ENCODE peak calls at places on chromosome 1, in ten cellular contexts. One of them, this sample, is unnamed.

GRCh38 chr1:21933397-21934248 is 3.5 kb downstream of the HSPG2 start:
- DNase-seq in mesendoderm: peak; percentile 81
- DNase-seq in K562: no peak
- DNase-seq in SJSA1: no peak
- DNase-seq in suprapubic skin: no peak
- DNase-seq in heart left ventricle: no peak
- DNase-seq in ascending aorta: no peak
- DNase-seq in psoas muscle: peak; percentile 83
- DNase-seq in HCT116: no peak
- DNase-seq in CD8-positive, alpha-beta memory T cell: no peak
- DNase-seq in this sample: peak; percentile 85

GRCh38 chr1:73033637-73034036 is 751.3 kb upstream of the NEGR1 start:
- DNase-seq in mesendoderm: peak; percentile 31
- DNase-seq in K562: no peak
- DNase-seq in SJSA1: no peak
- DNase-seq in suprapubic skin: no peak
- DNase-seq in heart left ventricle: no peak
- DNase-seq in ascending aorta: no peak
- DNase-seq in psoas muscle: no peak
- DNase-seq in HCT116: no peak
- DNase-seq in CD8-positive, alpha-beta memory T cell: no peak
- DNase-seq in this sample: no peak

GRCh38 chr1:115874929-115875328 is 34.0 kb upstream of the NHLH2 start:
- DNase-seq in mesendoderm: no peak
- DNase-seq in K562: no peak
- DNase-seq in SJSA1: no peak
- DNase-seq in suprapubic skin: no peak
- DNase-seq in heart left ventricle: no peak
- DNase-seq in ascending aorta: no peak
- DNase-seq in psoas muscle: no peak
- DNase-seq in HCT116: no peak
- DNase-seq in CD8-positive, alpha-beta memory T cell: no peak
- DNase-seq in this sample: no peak

GRCh38 chr1:19452221-19452663 is 33.1 kb downstream of the CAPZB start:
- DNase-seq in mesendoderm: no peak
- DNase-seq in K562: no peak
- DNase-seq in SJSA1: peak; percentile 67
- DNase-seq in suprapubic skin: peak; percentile 86
- DNase-seq in heart left ventricle: no peak
- DNase-seq in ascending aorta: peak; percentile 64
- DNase-seq in psoas muscle: peak; percentile 72
- DNase-seq in HCT116: no peak
- DNase-seq in CD8-positive, alpha-beta memory T cell: no peak
- DNase-seq in this sample: no peak

GRCh38 chr1:56821462-56821797 is 2.2 kb upstream of the FYB2 start:
- DNase-seq in mesendoderm: peak; percentile 90
- DNase-seq in K562: no peak
- DNase-seq in SJSA1: no peak
- DNase-seq in suprapubic skin: no peak
- DNase-seq in heart left ventricle: no peak
- DNase-seq in ascending aorta: no peak
- DNase-seq in psoas muscle: no peak
- DNase-seq in HCT116: no peak
- DNase-seq in CD8-positive, alpha-beta memory T cell: no peak
- DNase-seq in this sample: no peak

GRCh38 chr1:84427520-84428188 is 29.4 kb downstream of the DNASE2B start:
- DNase-seq in mesendoderm: no peak
- DNase-seq in K562: no peak
- DNase-seq in SJSA1: no peak
- DNase-seq in suprapubic skin: no peak
- DNase-seq in heart left ventricle: no peak
- DNase-seq in ascending aorta: no peak
- DNase-seq in psoas muscle: no peak
- DNase-seq in HCT116: peak; percentile 60
- DNase-seq in CD8-positive, alpha-beta memory T cell: no peak
- DNase-seq in this sample: no peak

GRCh38 chr1:62286778-62287224 is 32.4 kb downstream of the KANK4 start:
- DNase-seq in mesendoderm: peak; percentile 91
- DNase-seq in K562: no peak
- DNase-seq in SJSA1: no peak
- DNase-seq in suprapubic skin: no peak
- DNase-seq in heart left ventricle: no peak
- DNase-seq in ascending aorta: no peak
- DNase-seq in psoas muscle: no peak
- DNase-seq in HCT116: no peak
- DNase-seq in CD8-positive, alpha-beta memory T cell: no peak
- DNase-seq in this sample: peak; percentile 86

GRCh38 chr1:205147191-205147590 is 25.4 kb upstream of the RBBP5 start:
- DNase-seq in mesendoderm: no peak
- DNase-seq in K562: no peak
- DNase-seq in SJSA1: peak; percentile 87
- DNase-seq in suprapubic skin: no peak
- DNase-seq in heart left ventricle: no peak
- DNase-seq in ascending aorta: no peak
- DNase-seq in psoas muscle: no peak
- DNase-seq in HCT116: no peak
- DNase-seq in CD8-positive, alpha-beta memory T cell: no peak
- DNase-seq in this sample: no peak

GRCh38 chr1:235749755-235750300 is 100.2 kb upstream of the GNG4 start:
- DNase-seq in mesendoderm: peak; percentile 56
- DNase-seq in K562: no peak
- DNase-seq in SJSA1: no peak
- DNase-seq in suprapubic skin: no peak
- DNase-seq in heart left ventricle: no peak
- DNase-seq in ascending aorta: no peak
- DNase-seq in psoas muscle: no peak
- DNase-seq in HCT116: no peak
- DNase-seq in CD8-positive, alpha-beta memory T cell: no peak
- DNase-seq in this sample: no peak

GRCh38 chr1:184299076-184299790 is 87.6 kb upstream of the C1orf21 start:
- DNase-seq in mesendoderm: no peak
- DNase-seq in K562: no peak
- DNase-seq in SJSA1: no peak
- DNase-seq in suprapubic skin: no peak
- DNase-seq in heart left ventricle: no peak
- DNase-seq in ascending aorta: no peak
- DNase-seq in psoas muscle: no peak
- DNase-seq in HCT116: no peak
- DNase-seq in CD8-positive, alpha-beta memory T cell: no peak
- DNase-seq in this sample: no peak

GRCh38 chr1:156191292-156191954 is 2.5 kb upstream of the SLC25A44 start:
- DNase-seq in mesendoderm: no peak
- DNase-seq in K562: no peak
- DNase-seq in SJSA1: no peak
- DNase-seq in suprapubic skin: no peak
- DNase-seq in heart left ventricle: no peak
- DNase-seq in ascending aorta: no peak
- DNase-seq in psoas muscle: no peak
- DNase-seq in HCT116: no peak
- DNase-seq in CD8-positive, alpha-beta memory T cell: no peak
- DNase-seq in this sample: no peak

GRCh38 chr1:12407050-12407961 is 177.5 kb downstream of the VPS13D start:
- DNase-seq in mesendoderm: no peak
- DNase-seq in K562: peak; percentile 54
- DNase-seq in SJSA1: peak; percentile 52
- DNase-seq in suprapubic skin: no peak
- DNase-seq in heart left ventricle: no peak
- DNase-seq in ascending aorta: no peak
- DNase-seq in psoas muscle: no peak
- DNase-seq in HCT116: peak; percentile 12
- DNase-seq in CD8-positive, alpha-beta memory T cell: peak; percentile 34
- DNase-seq in this sample: no peak

GRCh38 chr1:205003358-205004145 is 39.5 kb upstream of the CNTN2 start:
- DNase-seq in mesendoderm: peak; percentile 64
- DNase-seq in K562: no peak
- DNase-seq in SJSA1: no peak
- DNase-seq in suprapubic skin: no peak
- DNase-seq in heart left ventricle: no peak
- DNase-seq in ascending aorta: no peak
- DNase-seq in psoas muscle: no peak
- DNase-seq in HCT116: no peak
- DNase-seq in CD8-positive, alpha-beta memory T cell: no peak
- DNase-seq in this sample: no peak

GRCh38 chr1:16017461-16018303 is at the start of gene HSPB7:
- DNase-seq in mesendoderm: peak; percentile 74
- DNase-seq in K562: peak; percentile 78
- DNase-seq in SJSA1: no peak
- DNase-seq in suprapubic skin: peak; percentile 82
- DNase-seq in heart left ventricle: peak; percentile 92
- DNase-seq in ascending aorta: peak; percentile 65
- DNase-seq in psoas muscle: peak; percentile 96
- DNase-seq in HCT116: no peak
- DNase-seq in CD8-positive, alpha-beta memory T cell: no peak
- DNase-seq in this sample: peak; percentile 86

DNA sequence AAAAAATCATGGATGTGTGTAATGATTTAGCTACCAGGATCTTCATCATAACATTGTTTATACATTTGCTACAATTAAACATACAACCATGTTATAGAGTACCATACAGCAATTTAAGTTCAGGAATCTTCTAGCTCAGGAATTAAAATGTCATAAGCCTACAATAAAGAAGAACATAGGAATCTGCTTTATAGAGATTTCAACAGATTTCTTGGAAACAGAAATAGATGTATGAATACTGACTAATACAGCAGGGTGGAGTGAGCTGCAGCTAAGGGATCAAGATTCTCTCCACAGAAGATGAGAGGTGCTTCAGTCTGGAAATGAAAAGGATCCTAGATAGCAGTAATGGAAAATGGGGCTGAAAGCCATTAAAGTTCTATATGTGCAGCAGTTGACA is 74.0 kb downstream of the DNTTIP2 start:
- DNase-seq in mesendoderm: no peak
- DNase-seq in K562: no peak
- DNase-seq in SJSA1: no peak
- DNase-seq in suprapubic skin: no peak
- DNase-seq in heart left ventricle: no peak
- DNase-seq in ascending aorta: no peak
- DNase-seq in psoas muscle: no peak
- DNase-seq in HCT116: no peak
- DNase-seq in CD8-positive, alpha-beta memory T cell: no peak
- DNase-seq in this sample: no peak
- H3K4me3 ChIP-seq in mesendoderm: no peak overlapping the region
- H3K4me3 ChIP-seq in K562: no peak overlapping the region
- H3K4me3 ChIP-seq in SJSA1: no peak overlapping the region
- H3K4me3 ChIP-seq in suprapubic skin: no peak overlapping the region
- H3K4me3 ChIP-seq in heart left ventricle: no peak overlapping the region
- H3K4me3 ChIP-seq in ascending aorta: no peak overlapping the region
- H3K4me3 ChIP-seq in psoas muscle: no peak overlapping the region
- H3K4me3 ChIP-seq in HCT116: no peak overlapping the region
- H3K4me3 ChIP-seq in CD8-positive, alpha-beta memory T cell: no peak overlapping the region
- H3K4me3 ChIP-seq in this sample: no peak overlapping the region

GRCh38 chr1:8382051-8382505 is 64.2 kb downstream of the SLC45A1 start:
- DNase-seq in mesendoderm: peak; percentile 76
- DNase-seq in K562: no peak
- DNase-seq in SJSA1: no peak
- DNase-seq in suprapubic skin: no peak
- DNase-seq in heart left ventricle: no peak
- DNase-seq in ascending aorta: no peak
- DNase-seq in psoas muscle: no peak
- DNase-seq in HCT116: no peak
- DNase-seq in CD8-positive, alpha-beta memory T cell: no peak
- DNase-seq in this sample: peak; percentile 74
- H3K27ac ChIP-seq in mesendoderm: no peak overlapping the region
- H3K27ac ChIP-seq in K562: no peak overlapping the region
- H3K27ac ChIP-seq in SJSA1: no peak overlapping the region
- H3K27ac ChIP-seq in suprapubic skin: peak overlapping the region; percentile 51
- H3K27ac ChIP-seq in heart left ventricle: peak overlapping the region; percentile 28
- H3K27ac ChIP-seq in ascending aorta: peak overlapping the region; percentile 14
- H3K27ac ChIP-seq in psoas muscle: peak overlapping the region; percentile 86
- H3K27ac ChIP-seq in HCT116: no peak overlapping the region
- H3K27ac ChIP-seq in CD8-positive, alpha-beta memory T cell: no peak overlapping the region
- H3K27ac ChIP-seq in this sample: no peak overlapping the region

DNA sequence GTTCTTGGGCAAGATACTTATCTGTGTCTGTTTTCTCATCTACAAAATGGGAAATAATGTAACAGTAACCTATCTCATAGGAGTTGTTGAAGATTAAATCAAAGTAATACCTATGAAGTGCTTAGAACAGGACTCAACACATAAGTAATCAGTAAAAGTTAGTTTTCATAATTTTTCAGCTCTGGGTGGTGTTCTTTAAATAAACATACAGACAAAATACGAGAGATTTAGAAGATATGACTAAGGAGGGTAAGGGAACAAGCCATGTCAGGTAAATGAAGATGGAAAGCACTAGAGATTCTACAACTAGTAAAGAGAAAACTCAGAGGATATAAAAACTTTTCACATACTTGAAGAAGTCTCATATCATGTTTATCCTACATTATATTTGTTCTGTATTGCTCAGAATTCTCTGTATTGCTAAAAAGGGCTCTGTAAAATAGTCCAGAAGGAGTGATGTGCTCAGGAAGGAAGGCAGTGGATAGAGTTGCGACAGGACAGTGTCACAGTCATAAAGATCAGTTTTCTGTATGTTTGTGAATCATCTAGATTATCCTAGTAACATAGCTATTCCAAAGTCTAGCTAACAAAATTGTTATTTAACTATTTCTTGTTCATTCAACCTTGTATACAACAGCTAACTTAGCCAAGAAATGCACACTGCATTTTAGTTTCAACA is 16.0 kb downstream of the LIN9 start:
- DNase-seq in mesendoderm: no peak
- DNase-seq in K562: no peak
- DNase-seq in SJSA1: no peak
- DNase-seq in suprapubic skin: no peak
- DNase-seq in heart left ventricle: no peak
- DNase-seq in ascending aorta: no peak
- DNase-seq in psoas muscle: no peak
- DNase-seq in HCT116: no peak
- DNase-seq in CD8-positive, alpha-beta memory T cell: no peak
- DNase-seq in this sample: no peak
- H3K4me3 ChIP-seq in mesendoderm: no peak overlapping the region
- H3K4me3 ChIP-seq in K562: no peak overlapping the region
- H3K4me3 ChIP-seq in SJSA1: no peak overlapping the region
- H3K4me3 ChIP-seq in suprapubic skin: no peak overlapping the region
- H3K4me3 ChIP-seq in heart left ventricle: no peak overlapping the region
- H3K4me3 ChIP-seq in ascending aorta: no peak overlapping the region
- H3K4me3 ChIP-seq in psoas muscle: no peak overlapping the region
- H3K4me3 ChIP-seq in HCT116: no peak overlapping the region
- H3K4me3 ChIP-seq in CD8-positive, alpha-beta memory T cell: no peak overlapping the region
- H3K4me3 ChIP-seq in this sample: no peak overlapping the region

DNA sequence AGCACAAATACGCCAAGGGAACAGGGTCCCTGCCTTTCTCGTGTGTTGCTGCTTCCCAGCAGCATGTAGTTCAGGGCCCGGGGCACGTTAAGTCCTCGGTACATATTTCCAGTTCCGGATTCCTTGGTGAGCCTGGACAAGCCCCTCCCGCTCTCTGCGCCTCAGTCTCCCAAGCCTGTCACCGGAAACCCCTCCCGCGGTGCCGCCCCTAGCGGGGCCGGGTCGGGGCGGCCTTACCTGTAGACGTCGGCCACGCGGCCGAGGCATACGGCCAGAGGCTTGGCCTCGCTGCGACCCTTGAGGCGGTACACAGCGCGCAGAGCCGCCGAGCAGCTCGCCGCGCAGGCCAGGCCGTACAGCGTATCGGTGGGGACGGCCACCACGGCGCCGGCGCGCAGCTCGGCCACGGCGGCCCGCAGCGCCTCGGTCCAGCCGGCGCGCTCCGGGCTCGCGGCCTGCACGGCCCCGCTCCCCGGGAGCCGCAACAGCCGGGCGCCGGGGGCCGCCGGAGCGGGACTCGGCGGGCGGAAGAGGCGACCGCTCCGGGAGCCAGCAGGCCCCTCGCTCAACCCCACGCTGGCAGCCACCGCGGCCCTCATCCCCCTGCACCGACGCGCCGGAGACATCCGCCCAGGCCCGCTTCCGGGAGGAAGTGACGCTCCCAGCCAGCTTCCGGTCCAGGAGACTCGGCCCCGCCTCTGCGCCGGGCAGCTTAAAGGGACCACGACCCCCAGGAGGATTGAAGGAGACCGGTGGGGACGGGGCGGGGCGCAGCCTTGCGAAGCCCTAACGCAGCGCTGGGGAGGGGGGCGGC is at the start of the genes C1orf122 and YRDC:
- DNase-seq in mesendoderm: peak; percentile 96
- DNase-seq in K562: peak; percentile 96
- DNase-seq in SJSA1: peak; percentile 96
- DNase-seq in suprapubic skin: peak; percentile 96
- DNase-seq in heart left ventricle: peak; percentile 97
- DNase-seq in ascending aorta: peak; percentile 65
- DNase-seq in psoas muscle: peak; percentile 97
- DNase-seq in HCT116: peak; percentile 77
- DNase-seq in CD8-positive, alpha-beta memory T cell: peak; percentile 86
- DNase-seq in this sample: peak; percentile 97
- H3K27ac ChIP-seq in mesendoderm: peak within 1 kb of the TSS; percentile 65
- H3K27ac ChIP-seq in K562: peak within 1 kb of the TSS; percentile 78
- H3K27ac ChIP-seq in SJSA1: peak within 1 kb of the TSS; percentile 81
- H3K27ac ChIP-seq in suprapubic skin: peak within 1 kb of the TSS; percentile 95
- H3K27ac ChIP-seq in heart left ventricle: peak within 1 kb of the TSS; percentile 98
- H3K27ac ChIP-seq in ascending aorta: peak within 1 kb of the TSS; percentile 99
- H3K27ac ChIP-seq in psoas muscle: peak within 1 kb of the TSS; percentile 93
- H3K27ac ChIP-seq in HCT116: peak within 1 kb of the TSS; percentile 93
- H3K27ac ChIP-seq in CD8-positive, alpha-beta memory T cell: peak within 1 kb of the TSS; percentile 87
- H3K27ac ChIP-seq in this sample: peak within 1 kb of the TSS; percentile 68

This sample was measured in endodermal cell.